ENCODE peak calls at places on chromosomes 4 and X, in five cellular contexts. E is AG09309, P is nephron progenitor cell, L is fibroblast of mammary gland, B is fibroblast of lung. I is an unnamed sample.

GRCh38 chrX:66632986-66633385 is 5.9 kb downstream of the EDA2R start:
- DNase-seq in P (no peak), L (peak), B (peak), E (no peak), I (no peak)

GRCh38 chr4:52052475-52052780 is 1.3 kb downstream of the SPATA18 start:
- DNase-seq in B (peak), E (no peak), P (no peak), L (no peak), I (peak)

GRCh38 chr4:61446957-61447356 is 246.8 kb downstream of the ADGRL3 start:
- DNase-seq in B (no peak), P (no peak), L (no peak), E (no peak), I (no peak)

GRCh38 chr4:145351162-145351561 is 130.5 kb upstream of the SMAD1 start:
- DNase-seq in L (peak), P (no peak), E (no peak), B (no peak), I (no peak)

GRCh38 chrX:53084043-53084570 is 1.9 kb downstream of the TSPYL2 start:
- DNase-seq in L (peak), E (no peak), B (peak), P (no peak), I (no peak)

GRCh38 chr4:177265729-177266128 is 43.9 kb upstream of the NEIL3 start:
- DNase-seq in P (no peak), L (no peak), E (no peak), B (no peak), I (no peak)

GRCh38 chr4:113534698-113535097 is 226.8 kb downstream of the CAMK2D start:
- DNase-seq in B (peak), P (no peak), L (peak), E (no peak), I (no peak)

GRCh38 chr4:94274912-94275311 is 67.2 kb downstream of the SMARCAD1 start:
- DNase-seq in E (peak), L (peak), P (no peak), B (peak), I (no peak)

GRCh38 chrX:112085149-112085548 is 2.6 kb upstream of the TRPC5 start:
- DNase-seq in B (no peak), E (no peak), P (no peak), L (no peak), I (no peak)

GRCh38 chrX:46838974-46839480 is 2.2 kb downstream of the RP2 start:
- DNase-seq in E (no peak), L (no peak), P (no peak), B (peak), I (no peak)

GRCh38 chr4:178165909-178166308 is 723.7 kb upstream of the AGA start:
- DNase-seq in E (no peak), B (no peak), L (no peak), P (no peak), I (no peak)

GRCh38 chr4:8322794-8323704 is 53.5 kb downstream of the HTRA3 start:
- DNase-seq in L (no peak), B (no peak), P (no peak), E (no peak), I (no peak)

GRCh38 chr4:37994569-37994968 is 34.4 kb downstream of the PTTG2 start:
- DNase-seq in E (no peak), P (no peak), L (no peak), B (no peak), I (no peak)

GRCh38 chrX:356385-357034 is 30.2 kb downstream of the PPP2R3B start:
- DNase-seq in E (peak), P (no peak), B (peak), L (peak), I (no peak)

GRCh38 chrX:19344661-19345060 is 934 bp downstream of the PDHA1 start:
- DNase-seq in B (no peak), P (no peak), L (no peak), E (no peak), I (no peak)

GRCh38 chrX:135697614-135698013 is 15.8 kb upstream of the CT45A1 start:
- DNase-seq in L (no peak), P (no peak), E (no peak), B (no peak), I (no peak)

GRCh38 chr4:168856312-168856711 is 153.7 kb downstream of the CBR4 start:
- DNase-seq in B (peak), E (no peak), L (peak), P (no peak), I (no peak)

GRCh38 chr4:132572210-132572609 is 576.9 kb upstream of the PCDH10 start:
- DNase-seq in P (no peak), L (no peak), B (peak), E (no peak), I (no peak)

GRCh38 chr4:40209401-40209800 is 12.6 kb downstream of the RHOH start:
- DNase-seq in E (no peak), L (no peak), P (no peak), B (no peak), I (no peak)

GRCh38 chrX:13029831-13030771 is 14.3 kb downstream of the FAM9C start:
- DNase-seq in P (no peak), B (peak), E (no peak), L (no peak), I (no peak)

GRCh38 chr4:91302120-91302519 is 1001.6 kb upstream of the GRID2 start:
- DNase-seq in B (no peak), E (no peak), L (no peak), P (no peak), I (no peak)

GRCh38 chr4:150818661-150819060 is 196.4 kb downstream of the LRBA start:
- DNase-seq in L (peak), P (no peak), E (no peak), B (peak), I (no peak)

GRCh38 chrX:10023821-10024220 is 56.7 kb downstream of the CLDN34 start:
- DNase-seq in B (no peak), P (no peak), E (no peak), L (no peak), I (no peak)

GRCh38 chr4:7649741-7650531 is 215.2 kb upstream of the PSAPL1 start:
- DNase-seq in L (peak), B (peak), P (no peak), E (peak), I (no peak)

GRCh38 chr4:108117473-108118182 is 51.1 kb downstream of the LEF1 start:
- DNase-seq in B (peak), L (no peak), P (peak), E (no peak), I (no peak)

GRCh38 chr4:96983830-96984229 is 1143.9 kb downstream of the PDHA2 start:
- DNase-seq in L (no peak), E (no peak), P (no peak), B (no peak), I (no peak)

GRCh38 chr4:84058201-84058600 is 440.9 kb downstream of the NKX6-1 start:
- DNase-seq in L (no peak), B (no peak), P (no peak), E (no peak), I (no peak)

GRCh38 chr4:48093949-48094550 is 40.0 kb downstream of the TXK start:
- DNase-seq in B (peak), E (no peak), L (no peak), P (no peak), I (no peak)

GRCh38 chr4:40152642-40153041 is 44.2 kb upstream of the RHOH start:
- DNase-seq in B (no peak), L (no peak), E (no peak), P (no peak), I (no peak)

GRCh38 chrX:122565952-122566351 is 618.1 kb upstream of the GRIA3 start:
- DNase-seq in P (no peak), E (peak), B (peak), L (peak), I (no peak)

GRCh38 chrX:39850630-39851152 is 247.1 kb downstream of the BCOR start:
- DNase-seq in P (peak), L (peak), E (peak), B (peak), I (no peak)

GRCh38 chr4:7554885-7555284 is 120.2 kb upstream of the PSAPL1 start:
- DNase-seq in E (no peak), P (no peak), L (no peak), B (no peak), I (no peak)

GRCh38 chr4:77745792-77746191 is 73.4 kb downstream of the CNOT6L start:
- DNase-seq in B (no peak), E (no peak), P (no peak), L (no peak), I (no peak)

GRCh38 chr4:26032572-26033320 is 118.7 kb downstream of the SMIM20 start:
- DNase-seq in E (peak), P (no peak), B (peak), L (peak), I (no peak)

GRCh38 chr4:5157721-5158390 is 106.6 kb downstream of the STK32B start:
- DNase-seq in B (peak), L (no peak), P (no peak), E (no peak), I (no peak)

DNA sequence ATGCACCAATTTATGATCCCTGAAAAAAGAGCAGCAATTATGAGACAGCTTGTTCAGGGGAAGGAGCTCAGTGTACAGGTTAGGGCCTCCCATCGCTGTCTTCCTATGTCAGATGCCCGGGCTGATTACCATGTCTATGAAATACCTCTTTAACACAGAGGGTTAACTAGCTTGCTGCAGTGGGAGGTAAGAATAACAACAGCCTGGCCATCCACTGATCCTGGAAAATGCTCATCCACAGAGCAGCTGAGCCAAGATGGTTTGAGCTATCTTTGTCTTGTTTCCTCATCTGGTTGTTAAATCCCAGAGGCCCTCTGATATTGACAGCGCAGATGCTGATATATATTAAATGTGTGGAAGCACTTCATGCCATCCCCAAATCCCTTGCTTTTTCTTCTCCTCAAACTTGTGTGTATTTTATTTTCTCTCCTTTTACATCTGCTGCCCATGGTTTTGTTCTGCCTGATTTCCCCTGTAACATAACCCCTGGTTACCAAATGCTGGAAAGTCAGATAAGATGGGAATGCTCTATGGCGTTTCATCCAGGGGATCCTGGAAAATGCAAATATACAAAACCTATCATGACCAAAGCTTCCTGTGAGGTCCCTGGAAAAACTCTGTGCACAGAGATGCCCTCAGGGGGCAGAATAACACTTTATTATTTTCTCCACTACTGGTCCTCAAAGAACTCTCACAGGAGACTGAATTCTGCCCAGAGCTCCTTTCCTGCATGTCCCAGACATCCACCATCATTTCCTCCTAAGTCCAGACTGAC is 85.9 kb upstream of the PUDP start:
- DNase-seq in P (no peak), B (no peak), E (no peak), L (peak), I (no peak)
- TF ChIP-seq CTCF in P (no peak), B (no peak), E (no peak), L (no peak), I (no peak)

GRCh38 chrX:38717871-38718270 is 83.4 kb upstream of the MID1IP1 start:
- DNase-seq in P (no peak), E (no peak), L (peak), B (peak), I (peak)
- TF ChIP-seq CTCF in P (peak), E (peak), L (peak), B (peak), I (peak)

DNA sequence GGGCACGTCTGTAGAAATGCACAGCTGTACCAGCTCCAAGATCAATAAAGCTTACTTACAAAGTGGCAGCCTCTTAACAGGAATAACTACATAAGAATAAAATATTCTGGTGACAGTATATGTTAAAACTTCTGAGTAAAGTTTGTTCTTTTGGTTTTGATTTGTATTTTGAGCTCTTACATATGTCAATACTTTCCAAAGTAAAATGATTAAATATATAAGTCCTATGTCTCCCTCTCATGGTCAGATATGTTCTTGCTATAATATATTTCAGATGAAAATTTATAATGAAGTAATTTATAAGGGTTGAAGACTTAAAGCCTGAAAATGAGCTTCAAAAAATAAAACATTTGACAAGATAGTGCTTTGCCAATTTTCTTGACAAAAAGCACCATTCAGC is 254.4 kb downstream of the NPFFR2 start:
- DNase-seq in B (peak), E (no peak), P (no peak), L (peak), I (no peak)
- TF ChIP-seq CTCF in B (no peak), E (peak), P (no peak), L (peak), I (peak)

DNA sequence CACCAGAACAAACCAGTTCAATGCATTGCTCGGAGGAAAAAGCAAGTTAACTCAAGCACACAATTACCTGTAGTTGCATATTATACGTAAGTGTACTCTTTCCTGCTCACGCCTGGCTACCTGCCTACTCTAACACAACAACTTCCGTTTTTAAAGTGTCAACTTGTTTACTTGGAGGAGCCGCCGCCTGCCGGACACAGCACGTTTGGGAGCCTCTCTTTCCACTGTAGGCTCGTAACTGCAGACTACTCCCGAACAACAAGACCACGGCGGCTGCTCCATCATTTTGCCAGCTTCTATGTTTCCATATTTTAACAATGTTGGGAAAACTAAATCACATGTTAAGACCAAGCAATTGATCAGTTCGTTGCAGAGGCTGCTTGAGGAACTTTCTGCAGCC is 882 bp downstream of the MTNR1A start:
- DNase-seq in E (no peak), B (peak), P (peak), L (peak), I (peak)
- TF ChIP-seq CTCF in E (peak), B (peak), P (peak), L (no peak), I (no peak)

GRCh38 chr4:109398928-109399327 is 34.7 kb upstream of the SEC24B start:
- DNase-seq in L (no peak), E (no peak), P (no peak), B (no peak), I (no peak)

GRCh38 chr4:109390369-109390768 is 43.2 kb upstream of the SEC24B start:
- DNase-seq in P (no peak), B (no peak), E (no peak), L (no peak), I (no peak)

DNA sequence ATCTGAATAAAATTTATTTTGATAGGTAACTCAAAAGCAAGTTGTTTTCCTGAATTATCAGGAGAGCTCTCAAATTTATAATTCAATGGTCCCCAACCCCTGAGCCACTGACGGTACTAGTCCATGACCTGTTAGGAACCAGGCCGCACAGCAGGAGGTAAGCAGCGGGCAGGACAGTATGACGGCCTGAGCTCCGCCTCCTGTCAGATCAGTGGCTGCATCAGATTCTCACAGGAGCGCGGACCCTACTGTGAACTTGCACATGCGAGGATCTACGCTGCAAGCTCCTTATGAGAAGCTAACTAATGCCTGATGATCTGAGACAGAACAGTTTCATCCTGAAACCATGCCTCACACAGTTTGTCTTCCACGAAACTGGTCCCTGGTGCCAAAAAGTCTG is 37.9 kb upstream of the SEC24B start:
- DNase-seq in B (no peak), E (no peak), L (no peak), P (peak), I (no peak)
- TF ChIP-seq CTCF in B (no peak), E (no peak), L (no peak), P (no peak), I (no peak)

DNA sequence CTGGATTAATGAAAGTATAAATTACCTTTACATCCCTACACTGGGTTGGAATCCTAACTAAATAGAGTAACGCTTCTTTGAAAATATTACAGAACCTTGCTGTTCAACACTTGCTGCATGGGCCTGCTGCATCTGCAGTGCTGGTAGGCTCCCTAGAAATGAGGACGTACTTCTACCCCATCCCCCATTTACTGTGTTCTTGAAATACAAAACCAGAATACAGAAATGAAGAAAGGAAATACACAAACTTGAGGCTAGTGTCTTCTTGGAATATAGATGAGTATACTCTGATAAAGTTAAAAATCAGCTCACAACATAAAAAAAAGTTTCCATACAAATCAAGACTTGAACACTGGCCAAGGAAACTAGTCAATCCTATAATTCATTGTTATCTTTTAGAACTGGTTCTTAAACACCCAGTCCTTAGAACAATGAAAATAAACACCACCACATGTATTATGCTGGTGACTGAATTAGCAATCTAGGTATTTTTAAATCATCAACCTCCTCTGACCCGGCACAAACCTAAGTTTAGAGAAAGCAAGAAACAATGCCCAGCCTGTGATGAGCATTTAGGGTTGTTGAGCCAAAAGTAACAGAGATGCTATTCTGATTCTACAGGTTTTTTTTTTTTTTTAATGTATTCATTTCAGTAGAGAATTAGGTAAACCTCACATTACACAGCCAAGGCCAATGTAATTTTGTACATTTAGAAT is 49.7 kb downstream of the ATP8A1 start:
- DNase-seq in E (no peak), L (no peak), B (no peak), P (no peak), I (no peak)
- TF ChIP-seq CTCF in E (no peak), L (no peak), B (no peak), P (no peak), I (no peak)

DNA sequence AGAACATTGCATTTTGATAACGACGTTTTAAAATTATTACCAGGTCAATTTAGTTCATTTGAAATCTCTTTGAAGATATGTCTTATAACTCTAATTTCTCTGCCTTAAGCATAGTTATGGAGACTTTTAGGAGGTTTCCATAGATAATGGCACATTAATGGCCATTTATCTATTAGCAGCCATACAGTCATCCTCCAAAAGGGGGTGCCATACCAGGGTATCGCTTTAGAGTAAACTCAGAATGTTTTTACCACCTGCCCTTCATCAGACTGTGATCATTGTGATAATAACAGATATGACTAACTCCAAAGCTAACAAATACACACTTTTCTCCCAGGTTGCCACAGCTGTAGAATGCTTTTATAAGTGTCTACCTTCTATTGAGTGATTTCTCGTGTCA is 461.5 kb downstream of the FSTL5 start:
- DNase-seq in B (no peak), P (no peak), E (no peak), L (no peak), I (no peak)
- TF ChIP-seq CTCF in B (no peak), P (peak), E (no peak), L (no peak), I (no peak)

GRCh38 chr4:127604949-127605709 is 27.6 kb upstream of the INTU start:
- DNase-seq in L (peak), E (no peak), B (peak), P (no peak), I (no peak)
- TF ChIP-seq CTCF in L (peak), E (peak), B (peak), P (peak), I (peak)

GRCh38 chrX:140092121-140092520 is 126.8 kb upstream of the CXorf66 start:
- DNase-seq in E (no peak), P (no peak), L (no peak), B (no peak), I (no peak)
- TF ChIP-seq CTCF in E (no peak), P (no peak), L (no peak), B (no peak), I (no peak)

GRCh38 chrX:45830343-45830742 is 629.7 kb upstream of the DIPK2B start:
- DNase-seq in P (no peak), E (no peak), B (no peak), L (no peak), I (no peak)
- TF ChIP-seq CTCF in P (no peak), E (no peak), B (no peak), L (no peak), I (no peak)

I was measured in endothelial cell.